ENCODE peak calls at places on chromosomes 1 and 21, in five cellular contexts. E is heart left ventricle, F is GM23338, N is GM12878, P is pancreas. M is an unnamed sample.

GRCh38 chr1:1043411-1043810 is 23.5 kb downstream of the AGRN start:
- DNase-seq in E (no peak), F (no peak), N (no peak), P (no peak), M (no peak)

GRCh38 chr1:196873385-196873784 is 14.5 kb upstream of the CFHR4 start:
- DNase-seq in E (no peak), F (no peak), N (no peak), P (no peak), M (no peak)

GRCh38 chr1:53332188-53332564 is 4.3 kb upstream of the LRP8 start:
- DNase-seq in E (no peak), F (no peak), N (no peak), P (no peak), M (no peak)

GRCh38 chr1:77540501-77541161 is 141.8 kb downstream of the ZZZ3 start:
- DNase-seq in E (no peak), F (no peak), N (no peak), P (no peak), M (peak)

GRCh38 chr1:110150330-110151174 is at the start of gene SLC6A17:
- DNase-seq in E (no peak), F (peak), N (no peak), P (no peak), M (no peak)

GRCh38 chr1:157104598-157105293 is 5.1 kb upstream of the ETV3L start:
- DNase-seq in E (no peak), F (no peak), N (no peak), P (no peak), M (no peak)

GRCh38 chr1:200438911-200439310 is 29.1 kb upstream of the ZNF281 start:
- DNase-seq in E (no peak), F (no peak), N (no peak), P (no peak), M (no peak)

GRCh38 chr1:208857471-208857870 is 613.3 kb upstream of the PLXNA2 start:
- DNase-seq in E (no peak), F (no peak), N (no peak), P (no peak), M (no peak)

GRCh38 chr21:41877901-41878830 is 978 bp downstream of the PRDM15 start:
- DNase-seq in E (no peak), F (peak), N (no peak), P (peak), M (no peak)

GRCh38 chr1:236685917-236686814 is at the start of gene ACTN2:
- DNase-seq in E (peak), F (peak), N (no peak), P (peak), M (no peak)

GRCh38 chr1:65504263-65504662 is 83.8 kb downstream of the LEPR start:
- DNase-seq in E (no peak), F (no peak), N (no peak), P (no peak), M (no peak)

GRCh38 chr1:204826970-204827369 is 43.7 kb upstream of the NFASC start:
- DNase-seq in E (no peak), F (peak), N (no peak), P (no peak), M (no peak)

GRCh38 chr1:62689524-62689923 is 1.3 kb upstream of the DOCK7 start:
- DNase-seq in E (no peak), F (no peak), N (no peak), P (no peak), M (no peak)

GRCh38 chr1:67601539-67601938 is 83.5 kb upstream of the GADD45A start:
- DNase-seq in E (no peak), F (peak), N (no peak), P (no peak), M (no peak)

GRCh38 chr1:226625832-226626576 is 77.4 kb downstream of the STUM start:
- DNase-seq in E (peak), F (no peak), N (no peak), P (no peak), M (no peak)

GRCh38 chr1:156493749-156494148 is 6.8 kb downstream of the MEF2D start:
- DNase-seq in E (peak), F (no peak), N (no peak), P (no peak), M (no peak)

GRCh38 chr1:167455786-167456446 is 62.4 kb downstream of the CD247 start:
- DNase-seq in E (no peak), F (peak), N (no peak), P (peak), M (no peak)

GRCh38 chr1:28510350-28511223 is 4.7 kb downstream of the RCC1 start:
- DNase-seq in E (no peak), F (peak), N (no peak), P (no peak), M (no peak)

GRCh38 chr1:218772575-218772974 is 401.1 kb upstream of the LYPLAL1 start:
- DNase-seq in E (no peak), F (no peak), N (no peak), P (no peak), M (peak)

GRCh38 chr21:31553461-31553860 is 106.0 kb upstream of the SOD1 start:
- DNase-seq in E (no peak), F (no peak), N (no peak), P (no peak), M (no peak)

GRCh38 chr21:31553926-31554325 is 105.6 kb upstream of the SOD1 start:
- DNase-seq in E (no peak), F (no peak), N (no peak), P (no peak), M (no peak)

GRCh38 chr21:31552826-31553225 is 106.7 kb upstream of the SOD1 start:
- DNase-seq in E (no peak), F (no peak), N (no peak), P (no peak), M (no peak)

GRCh38 chr21:31555741-31556191 is 103.7 kb upstream of the SOD1 start:
- DNase-seq in E (no peak), F (peak), N (no peak), P (no peak), M (no peak)

DNA sequence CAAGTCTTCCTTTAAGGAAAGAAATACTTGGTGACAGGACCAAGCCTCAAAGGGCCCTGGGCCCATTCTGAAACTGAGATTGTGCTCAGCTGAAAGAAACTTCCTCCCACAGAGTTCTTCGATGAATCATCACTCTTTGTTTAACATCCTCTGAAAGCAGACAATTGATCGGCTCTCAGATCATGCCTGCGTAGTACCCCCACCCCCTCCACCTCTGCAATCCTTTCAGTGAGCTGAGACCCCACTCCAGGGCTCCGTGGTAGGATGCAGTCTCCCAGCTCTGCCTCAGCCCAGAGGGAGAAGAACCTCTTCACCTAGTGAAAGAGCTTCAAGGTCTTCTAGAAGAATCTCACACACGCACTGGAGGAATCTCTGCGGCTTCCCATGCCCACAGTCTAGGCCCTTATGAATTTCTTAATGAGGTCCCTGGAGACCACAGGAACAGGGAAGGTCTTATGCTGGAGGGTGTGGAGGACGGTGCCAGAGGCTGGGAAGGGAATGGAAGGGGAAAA is 104.9 kb upstream of the SOD1 start:
- DNase-seq in E (no peak), F (peak), N (peak), P (no peak), M (no peak)
- H3K4me3 ChIP-seq in E (no peak), F (peak), N (no peak), P (no peak), M (no peak)

DNA sequence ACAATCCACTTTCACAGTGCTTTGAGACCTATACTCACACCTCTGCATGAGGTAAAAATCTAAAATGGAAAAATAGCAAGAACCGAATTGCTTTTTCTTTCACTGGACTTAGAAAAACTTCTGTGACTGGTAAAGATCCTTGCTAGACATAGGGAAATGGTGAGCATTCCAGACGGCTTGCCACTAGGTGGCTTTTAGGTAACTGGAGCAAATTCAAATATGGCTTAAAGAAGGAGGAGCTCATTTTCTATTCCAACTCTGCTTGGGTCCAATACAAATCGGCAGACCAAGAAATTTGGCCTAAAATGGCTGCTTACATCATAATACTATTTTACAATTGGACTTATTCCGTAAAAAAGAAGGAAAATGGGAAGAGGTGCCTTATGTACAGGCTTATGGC is 977.9 kb downstream of the ADGRL2 start:
- DNase-seq in E (no peak), F (peak), N (no peak), P (no peak), M (no peak)
- TF ChIP-seq CTCF in E (no peak), F (peak), N (no peak), P (no peak), M (no peak)

DNA sequence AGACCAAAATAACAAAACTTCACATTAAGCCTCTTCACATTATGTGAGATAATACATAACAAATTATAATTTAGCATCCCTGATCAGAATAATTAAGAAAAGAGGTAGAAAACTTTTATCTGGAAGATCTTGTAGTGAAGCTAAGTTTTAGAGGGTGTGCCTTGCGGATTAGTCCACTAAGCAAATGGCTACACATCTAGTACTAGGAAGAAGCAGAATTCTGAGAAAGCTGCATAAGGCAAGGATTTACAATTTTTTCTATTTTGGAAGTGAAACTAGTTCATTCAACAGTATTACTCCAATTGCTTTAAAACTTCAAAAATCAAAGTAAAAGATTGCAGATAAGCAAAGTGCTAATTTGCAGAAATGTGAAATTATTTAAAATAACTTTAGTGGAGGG is 3.5 kb downstream of the YOD1 start:
- DNase-seq in E (no peak), F (no peak), N (no peak), P (no peak), M (no peak)
- H3K4me3 ChIP-seq in E (no peak), F (no peak), N (no peak), P (no peak), M (no peak)

GRCh38 chr1:231170875-231171274 is 9.0 kb downstream of the TRIM67 start:
- DNase-seq in E (no peak), F (peak), N (no peak), P (no peak), M (no peak)
- TF ChIP-seq CTCF in E (no peak), F (peak), N (peak), P (no peak), M (no peak)

GRCh38 chr1:17274186-17275170 is 25.6 kb downstream of the PADI3 start:
- DNase-seq in E (no peak), F (peak), N (peak), P (no peak), M (no peak)
- H3K4me3 ChIP-seq in E (no peak), F (no peak), N (peak), P (no peak), M (no peak)

M was measured in BJ.